ENCODE peak calls at places on chromosome 21, in six cellular contexts. L, U, H, J, S and T are unnamed samples.

GRCh38 chr21:44865561-44866280 is 7.8 kb downstream of the PTTG1IP start:
- DNase-seq in U (peak), H (peak), L (no peak), J (peak), S (no peak), T (no peak)

GRCh38 chr21:23951251-23951650 is 1656.0 kb downstream of the MRPL39 start:
- DNase-seq in H (no peak), S (no peak), J (no peak), L (no peak), U (no peak), T (no peak)

GRCh38 chr21:35050348-35051286 is 1.5 kb upstream of the RUNX1 start:
- DNase-seq in H (peak), S (peak), U (no peak), L (no peak), J (no peak), T (no peak)

GRCh38 chr21:31566061-31566460 is 93.4 kb upstream of the SOD1 start:
- DNase-seq in H (no peak), L (peak), J (no peak), S (no peak), U (peak), T (no peak)

GRCh38 chr21:31136891-31137290 is 98.6 kb upstream of the KRTAP19-8 start:
- DNase-seq in L (peak), H (no peak), J (no peak), U (peak), S (no peak), T (no peak)

GRCh38 chr21:20997308-20997632 is 939 bp upstream of the NCAM2 start:
- DNase-seq in L (peak), S (no peak), H (no peak), U (peak), J (no peak), T (no peak)

GRCh38 chr21:43299441-43300277 is 127.3 kb downstream of the SIK1 start:
- DNase-seq in H (no peak), J (no peak), U (no peak), S (no peak), L (no peak), T (no peak)

GRCh38 chr21:25094695-25095094 is 512.6 kb downstream of the MRPL39 start:
- DNase-seq in S (no peak), J (no peak), L (no peak), U (no peak), H (no peak), T (no peak)

GRCh38 chr21:41931041-41931451 is 22.8 kb downstream of the C2CD2 start:
- DNase-seq in S (peak), J (no peak), L (no peak), U (peak), H (no peak), T (no peak)

GRCh38 chr21:35441868-35442582 is 392.9 kb upstream of the RUNX1 start:
- DNase-seq in S (no peak), U (no peak), L (no peak), H (no peak), J (no peak), T (no peak)

GRCh38 chr21:44800103-44800502 is 1.5 kb downstream of the UBE2G2 start:
- DNase-seq in U (peak), L (peak), H (no peak), S (peak), J (no peak), T (no peak)

GRCh38 chr21:35045539-35046222 is 3.4 kb downstream of the RUNX1 start:
- DNase-seq in L (no peak), S (no peak), H (no peak), J (peak), U (no peak), T (no peak)

GRCh38 chr21:42767561-42767835 is 111.8 kb downstream of the WDR4 start:
- DNase-seq in J (no peak), H (no peak), U (no peak), L (no peak), S (no peak), T (no peak)

GRCh38 chr21:37032877-37033471 is 26.5 kb downstream of the RIPPLY3 start:
- DNase-seq in J (no peak), H (no peak), L (peak), S (peak), U (peak), T (peak)

GRCh38 chr21:44297525-44298290 is 2.1 kb upstream of the PFKL start:
- DNase-seq in U (peak), L (peak), S (peak), J (peak), H (peak), T (peak)

GRCh38 chr21:35616090-35616489 is 444.2 kb downstream of the SETD4 start:
- DNase-seq in U (peak), J (no peak), S (peak), H (no peak), L (peak), T (peak)

GRCh38 chr21:15084668-15085067 is 19.9 kb upstream of the NRIP1 start:
- DNase-seq in S (no peak), U (peak), J (no peak), L (no peak), H (no peak), T (no peak)

GRCh38 chr21:14977814-14978213 is 87.0 kb downstream of the NRIP1 start:
- DNase-seq in S (no peak), J (no peak), H (no peak), L (no peak), U (no peak), T (no peak)

GRCh38 chr21:14523234-14523633 is 22.9 kb downstream of the SAMSN1 start:
- DNase-seq in L (peak), J (peak), H (peak), S (no peak), U (peak), T (no peak)

GRCh38 chr21:14520535-14520934 is 25.6 kb downstream of the SAMSN1 start:
- DNase-seq in H (peak), S (no peak), U (peak), L (peak), J (peak), T (no peak)

GRCh38 chr21:35909456-35910178 is 150.7 kb downstream of the SETD4 start:
- DNase-seq in U (no peak), J (no peak), H (no peak), L (no peak), S (no peak), T (no peak)

GRCh38 chr21:36929622-36930021 is 36.8 kb downstream of the HLCS start:
- DNase-seq in J (no peak), S (peak), U (no peak), H (no peak), L (peak), T (no peak)

GRCh38 chr21:30434033-30434631 is 4.1 kb downstream of the KRTAP13-4 start:
- DNase-seq in L (peak), H (peak), S (peak), J (peak), U (peak), T (no peak)

GRCh38 chr21:42777757-42778344 is 101.5 kb downstream of the WDR4 start:
- DNase-seq in H (no peak), L (peak), S (no peak), J (no peak), U (no peak), T (no peak)

GRCh38 chr21:35540950-35541632 is 492.0 kb upstream of the RUNX1 start:
- DNase-seq in J (no peak), U (peak), H (no peak), L (no peak), S (no peak), T (peak)

GRCh38 chr21:18940791-18941190 is 537.2 kb upstream of the TMPRSS15 start:
- DNase-seq in L (no peak), U (no peak), J (no peak), H (no peak), S (no peak), T (no peak)

GRCh38 chr21:36756527-36756926 is 57.6 kb downstream of the SIM2 start:
- DNase-seq in S (no peak), L (peak), J (no peak), U (no peak), H (no peak), T (no peak)

GRCh38 chr21:44291078-44291935 is 5.6 kb downstream of the AIRE start:
- DNase-seq in J (no peak), H (no peak), S (no peak), U (no peak), L (no peak), T (no peak)

GRCh38 chr21:14889080-14889805 is 175.6 kb downstream of the NRIP1 start:
- DNase-seq in J (no peak), U (peak), L (peak), H (no peak), S (peak), T (no peak)

GRCh38 chr21:38798081-38798480 is 7.6 kb upstream of the ETS2 start:
- DNase-seq in S (no peak), L (no peak), H (no peak), U (no peak), J (no peak), T (no peak)
- H3K4me3 ChIP-seq in S (no peak), L (no peak), H (no peak), U (no peak), J (no peak), T (no peak)

GRCh38 chr21:27740084-27740483 is 773.2 kb upstream of the ADAMTS5 start:
- DNase-seq in L (no peak), S (no peak), U (no peak), H (no peak), J (no peak), T (no peak)
- TF ChIP-seq CTCF in L (no peak), S (no peak), U (no peak), H (no peak), J (no peak), T (no peak)

GRCh38 chr21:46151261-46151988 is 4.0 kb downstream of the FTCD start:
- DNase-seq in S (no peak), J (no peak), U (no peak), H (no peak), L (no peak), T (no peak)

GRCh38 chr21:46154155-46154954 is 1.0 kb downstream of the FTCD start:
- DNase-seq in L (no peak), H (no peak), J (no peak), U (no peak), S (no peak), T (no peak)

GRCh38 chr21:46151989-46152938 is 3.1 kb downstream of the FTCD start:
- DNase-seq in U (no peak), S (no peak), L (no peak), H (no peak), J (no peak), T (no peak)

GRCh38 chr21:46153259-46154154 is 1.9 kb downstream of the FTCD start:
- DNase-seq in H (no peak), U (peak), S (no peak), J (no peak), L (peak), T (no peak)

DNA sequence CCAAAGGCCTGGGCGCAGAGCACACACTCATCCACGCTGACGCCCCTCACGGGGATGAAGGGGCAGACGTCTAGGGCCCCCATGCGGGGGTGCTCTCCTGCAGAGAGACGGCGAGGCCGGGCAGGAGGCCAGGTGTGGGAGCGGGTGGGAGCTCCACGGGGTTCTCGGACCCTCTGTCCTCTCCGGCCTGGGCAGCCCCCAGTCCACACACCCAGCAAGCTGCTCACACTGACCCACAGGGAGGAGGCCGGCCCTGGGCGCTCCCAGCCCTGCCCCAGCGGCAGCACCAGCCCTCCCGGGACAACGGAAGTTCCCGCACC is 2.5 kb downstream of the FTCD start:
- DNase-seq in U (no peak), S (no peak), H (no peak), J (no peak), L (no peak), T (no peak)
- H3K4me3 ChIP-seq in U (no peak), S (no peak), H (no peak), J (no peak), L (peak), T (no peak)

GRCh38 chr21:46551636-46552241 is 53.1 kb downstream of the S100B start:
- DNase-seq in S (no peak), H (peak), U (no peak), J (no peak), L (no peak), T (no peak)
- TF ChIP-seq CTCF in S (no peak), H (peak), U (no peak), J (no peak), L (no peak), T (no peak)